ENCODE peak calls at places on chromosomes 1 and 21, in six cellular contexts. A, V, F, L, H and K are unnamed samples.

GRCh38 chr1:183443025-183443424 is 24.8 kb upstream of the NMNAT2 start:
- DNase-seq in V (no peak), A (no peak), L (no peak), H (no peak), F (no peak), K (peak; percentile 34)

GRCh38 chr1:13576926-13577325 is 6.7 kb upstream of the PDPN start:
- DNase-seq in F (no peak), L (no peak), H (no peak), A (no peak), V (no peak), K (no peak)

GRCh38 chr1:145992502-145992936 is 3.9 kb downstream of the TXNIP start:
- DNase-seq in V (no peak), A (no peak), H (no peak), F (no peak), L (no peak), K (no peak)

GRCh38 chr1:43648448-43648847 is 1.5 kb upstream of the KDM4A start:
- DNase-seq in L (no peak), A (no peak), H (no peak), F (peak; percentile 27), V (peak; percentile 56), K (no peak)

GRCh38 chr1:31712041-31712440 is 8.2 kb upstream of the COL16A1 start:
- DNase-seq in F (peak; percentile 44), V (peak; percentile 80), H (no peak), L (no peak), A (no peak), K (no peak)

GRCh38 chr21:27513825-27514224 is 546.9 kb upstream of the ADAMTS5 start:
- DNase-seq in F (peak; percentile 84), H (no peak), L (no peak), A (no peak), V (no peak), K (no peak)

GRCh38 chr1:198929961-198930599 is 291.2 kb downstream of the PTPRC start:
- DNase-seq in H (no peak), F (peak; percentile 40), A (no peak), L (no peak), V (peak; percentile 31), K (peak; percentile 10)

GRCh38 chr1:89834078-89834704 is 13.4 kb downstream of the LRRC8D start:
- DNase-seq in A (no peak), H (no peak), V (no peak), F (no peak), L (no peak), K (no peak)

GRCh38 chr1:159598196-159598595 is 10.6 kb downstream of the APCS start:
- DNase-seq in A (no peak), L (peak; percentile 77), F (peak; percentile 99), V (peak; percentile 98), H (peak; percentile 69), K (peak; percentile 34)